ENCODE peak calls at places on chromosomes 7 and 10, in seven cellular contexts. Q, H, Z, W, C, L and I are unnamed samples.

GRCh38 chr10:43057831-43058340 is 19.0 kb upstream of the RET start:
- DNase-seq in Q (peak; percentile 54), L (no peak), W (peak; percentile 19), C (no peak), H (no peak), Z (no peak), I (no peak)

GRCh38 chr7:99108615-99109014 is 35.3 kb downstream of the SMURF1 start:
- DNase-seq in H (peak; percentile 67), Q (no peak), L (no peak), Z (no peak), W (no peak), C (no peak), I (no peak)

GRCh38 chr7:82156938-82157337 is 286.6 kb downstream of the CACNA2D1 start:
- DNase-seq in Z (no peak), W (no peak), H (peak; percentile 22), L (no peak), Q (no peak), C (no peak), I (no peak)

GRCh38 chr10:26829810-26830515 is 30.8 kb downstream of the ABI1 start:
- DNase-seq in W (no peak), H (no peak), C (no peak), Q (no peak), Z (no peak), L (no peak), I (no peak)

GRCh38 chr10:86798636-86799035 is 42.2 kb downstream of the BMPR1A start:
- DNase-seq in Q (no peak), C (no peak), W (no peak), Z (no peak), H (peak; percentile 41), L (no peak), I (peak; percentile 46)

GRCh38 chr10:62121197-62121550 is 147.5 kb downstream of the RTKN2 start:
- DNase-seq in C (no peak), H (no peak), Q (no peak), Z (no peak), L (no peak), W (no peak), I (no peak)

GRCh38 chr10:43196981-43197833 is 59.0 kb downstream of the CSGALNACT2 start:
- DNase-seq in L (no peak), C (peak; percentile 20), Z (no peak), H (no peak), Q (no peak), W (peak; percentile 35), I (no peak)

GRCh38 chr7:112556633-112557032 is 75.8 kb downstream of the LSMEM1 start:
- DNase-seq in W (no peak), L (no peak), Z (no peak), H (peak; percentile 9), C (no peak), Q (no peak), I (no peak)

GRCh38 chr10:80454526-80455460 is 683 bp downstream of the TSPAN14 start:
- DNase-seq in Q (peak; percentile 78), L (no peak), W (peak; percentile 76), Z (no peak), C (peak; percentile 62), H (peak; percentile 42), I (peak; percentile 34)

GRCh38 chr7:54663186-54663585 is 95.8 kb downstream of the SEC61G start:
- DNase-seq in L (no peak), H (no peak), Z (no peak), W (no peak), C (no peak), Q (no peak), I (no peak)

GRCh38 chr7:54663603-54664234 is 95.3 kb downstream of the SEC61G start:
- DNase-seq in L (no peak), Q (no peak), W (no peak), H (no peak), Z (no peak), C (no peak), I (no peak)

GRCh38 chr7:54662701-54663100 is 96.3 kb downstream of the SEC61G start:
- DNase-seq in H (no peak), Z (no peak), C (no peak), L (no peak), W (no peak), Q (no peak), I (no peak)

DNA sequence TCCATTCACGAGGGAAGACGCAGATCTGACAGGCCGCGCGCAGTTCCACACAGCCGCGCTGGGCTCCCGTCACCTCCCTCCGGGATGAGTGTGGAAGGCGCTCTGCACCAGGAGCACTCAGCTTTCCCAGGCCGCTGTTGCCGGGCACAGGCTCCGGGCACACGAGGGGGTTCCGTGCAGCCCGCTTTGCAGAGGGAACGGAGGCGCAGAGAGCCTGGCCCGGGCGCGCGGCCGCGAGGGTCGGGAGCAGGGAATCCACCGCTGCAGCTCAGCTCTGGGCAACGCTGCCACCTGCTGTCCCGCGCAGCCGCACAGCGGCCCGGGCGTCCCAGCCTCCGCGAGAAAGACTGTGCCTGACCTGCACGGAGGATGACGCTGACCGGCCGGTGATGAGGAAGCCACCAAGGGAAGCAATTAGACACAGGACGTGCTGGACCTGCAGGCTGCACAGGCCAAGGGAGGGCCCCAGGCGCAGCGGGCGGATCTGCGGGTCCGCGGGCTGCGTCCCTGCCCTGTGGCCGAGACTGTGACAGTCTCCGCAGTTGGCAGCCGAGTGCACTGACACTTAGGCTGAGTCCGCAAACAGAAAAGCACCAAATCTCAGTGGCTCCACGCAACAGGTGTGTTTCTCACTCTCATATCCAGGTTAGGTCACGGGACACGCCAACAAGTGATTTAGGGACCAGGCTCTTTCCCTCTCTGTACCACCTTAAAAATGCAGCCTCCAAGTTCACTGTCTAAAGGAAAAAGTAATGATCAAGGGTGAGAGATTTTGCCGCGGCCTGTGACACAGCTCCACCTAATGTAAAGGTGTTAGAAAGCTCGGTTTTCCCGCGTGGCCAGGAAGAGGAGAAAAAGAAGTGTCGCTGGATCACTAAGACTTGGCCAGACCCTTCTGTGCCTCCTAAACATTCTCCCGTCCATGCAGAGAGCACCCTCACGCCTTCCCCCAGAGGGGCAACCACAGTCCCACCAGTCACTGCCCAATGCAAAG is 94.5 kb downstream of the SEC61G start:
- DNase-seq in Q (no peak), W (no peak), C (peak; percentile 43), L (peak; percentile 8), H (peak; percentile 12), Z (no peak), I (peak; percentile 86)
- TF ChIP-seq CTCF in Q (peak; percentile 25), W (peak; percentile 29), C (no peak), L (peak; percentile 25), H (peak; percentile 3), Z (peak; percentile 15), I (peak; percentile 83)

DNA sequence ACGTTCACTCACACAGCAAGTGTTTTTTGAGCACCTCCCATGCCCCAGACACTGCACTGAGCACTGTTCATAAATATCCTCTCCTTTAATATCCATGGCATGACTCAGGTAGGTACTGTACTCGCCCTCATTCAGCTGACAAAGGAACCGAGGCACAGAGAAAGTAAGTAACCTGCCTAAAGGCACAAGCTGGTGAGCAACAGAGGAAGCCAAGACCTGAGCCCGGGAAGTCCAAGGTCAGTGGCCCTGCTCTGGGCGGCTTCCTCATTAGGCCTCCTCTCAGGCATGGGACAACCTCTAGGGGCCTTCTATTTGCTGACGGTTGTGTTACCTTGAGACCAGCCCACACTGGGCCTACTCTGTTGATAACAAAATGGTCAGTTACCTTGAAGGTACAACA is 45.1 kb upstream of the EZH2 start:
- DNase-seq in H (no peak), Z (no peak), C (no peak), Q (no peak), W (no peak), L (no peak), I (no peak)
- TF ChIP-seq CTCF in H (no peak), Z (no peak), C (no peak), Q (no peak), W (no peak), L (no peak), I (no peak)

DNA sequence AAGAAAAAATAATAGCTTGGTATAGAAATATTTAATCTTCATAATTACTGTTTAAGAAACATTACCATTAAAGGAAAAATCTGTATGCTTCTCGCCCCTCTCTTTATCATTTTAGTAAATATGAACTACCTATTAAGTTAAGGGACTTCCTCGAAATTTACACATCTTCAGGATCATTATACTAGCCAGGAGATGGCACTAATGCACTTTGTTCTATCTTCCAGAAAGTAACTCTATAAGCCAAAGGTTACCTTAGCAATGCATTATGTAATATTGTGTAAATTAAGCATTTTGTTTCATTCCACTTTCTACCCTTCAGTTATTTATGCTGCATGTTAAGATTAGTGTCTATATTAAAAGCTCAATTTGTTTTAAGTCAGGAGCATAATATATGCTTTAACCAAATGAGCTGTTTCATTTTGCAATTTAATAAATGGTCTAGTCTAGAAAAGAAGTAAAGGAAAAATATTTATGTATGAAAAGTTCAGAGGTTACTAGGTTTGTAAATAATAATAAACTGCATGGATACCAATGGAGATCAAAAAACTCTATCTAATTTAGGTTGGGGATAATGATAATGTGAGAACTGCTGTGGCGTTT is 128.4 kb downstream of the ANKRD7 start:
- DNase-seq in W (no peak), H (peak; percentile 18), L (peak; percentile 14), Q (no peak), C (no peak), Z (no peak), I (no peak)
- TF ChIP-seq CTCF in W (no peak), H (no peak), L (no peak), Q (no peak), C (no peak), Z (no peak), I (no peak)

DNA sequence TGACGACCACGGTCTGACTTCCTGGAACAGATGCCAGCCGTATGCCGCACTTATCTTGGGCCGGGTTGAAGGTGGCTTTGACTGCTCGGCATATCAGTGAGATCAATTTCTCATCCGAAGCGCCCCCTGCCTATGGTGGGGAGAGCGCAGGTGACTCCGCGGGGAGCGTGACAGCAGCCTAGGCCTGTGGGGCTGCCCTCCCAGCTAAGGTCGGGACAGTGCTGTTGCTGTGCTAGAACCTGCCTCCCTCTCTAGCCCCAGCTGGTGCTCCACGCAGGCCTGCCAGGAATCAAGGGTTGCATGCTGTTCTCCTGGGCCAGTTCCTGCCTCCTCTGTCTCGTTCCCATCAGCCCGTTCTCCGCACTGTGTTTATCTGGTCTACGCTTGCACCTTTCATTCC is 49.8 kb downstream of the PODXL start:
- DNase-seq in C (no peak), Q (no peak), L (no peak), H (no peak), W (no peak), Z (no peak), I (peak; percentile 37)
- TF ChIP-seq CTCF in C (no peak), Q (no peak), L (no peak), H (no peak), W (no peak), Z (no peak), I (peak; percentile 29)